ENCODE peak calls at places on chromosomes 6 and 20, in four cellular contexts. U is testis, E is NB4, Q is lower leg skin. F is an unnamed sample.

GRCh38 chr20:537983-538382 is 5.6 kb downstream of the CSNK2A1 start:
- DNase-seq in U (no peak), E (no peak), Q (no peak), F (no peak)

GRCh38 chr20:13017235-13017634 is 8.5 kb downstream of the SPTLC3 start:
- DNase-seq in U (no peak), E (no peak), Q (no peak), F (no peak)

GRCh38 chr6:114157848-114158247 is 185.0 kb downstream of the HS3ST5 start:
- DNase-seq in U (no peak), E (no peak), Q (no peak), F (no peak)

GRCh38 chr6:169508452-169508851 is 193.4 kb downstream of the WDR27 start:
- DNase-seq in U (no peak), E (no peak), Q (no peak), F (no peak)

GRCh38 chr6:5905431-5906339 is 101.0 kb downstream of the NRN1 start:
- DNase-seq in U (peak; percentile 73), E (no peak), Q (peak; percentile 88), F (no peak)

GRCh38 chr6:40542175-40542764 is 44.9 kb downstream of the LRFN2 start:
- DNase-seq in U (no peak), E (no peak), Q (no peak), F (no peak)

GRCh38 chr6:89081129-89081422 is 525 bp downstream of the PNRC1 start:
- DNase-seq in U (no peak), E (no peak), Q (no peak), F (no peak)

GRCh38 chr6:106974337-106974998 is at the start of gene CD24:
- DNase-seq in U (peak; percentile 15), E (peak; percentile 18), Q (no peak), F (peak; percentile 50)

GRCh38 chr6:106097368-106098231 is 11.5 kb downstream of the PRDM1 start:
- DNase-seq in U (peak; percentile 43), E (peak; percentile 77), Q (peak; percentile 49), F (no peak)

GRCh38 chr20:3927486-3928291 is 38.5 kb downstream of the PANK2 start:
- DNase-seq in U (no peak), E (peak; percentile 85), Q (no peak), F (no peak)

GRCh38 chr6:148671085-148671484 is 75.7 kb upstream of the UST start:
- DNase-seq in U (no peak), E (no peak), Q (no peak), F (no peak)
- TF ChIP-seq CTCF in U (no peak), E (no peak), Q (no peak), F (no peak)

GRCh38 chr6:125253881-125254280 is 47.9 kb downstream of the HDDC2 start:
- DNase-seq in U (no peak), E (no peak), Q (no peak), F (no peak)

GRCh38 chr6:125252891-125253290 is 48.9 kb downstream of the HDDC2 start:
- DNase-seq in U (no peak), E (no peak), Q (no peak), F (no peak)

GRCh38 chr6:125255201-125255600 is 46.6 kb downstream of the HDDC2 start:
- DNase-seq in U (no peak), E (no peak), Q (no peak), F (no peak)

GRCh38 chr6:125251516-125252229 is 50.1 kb downstream of the HDDC2 start:
- DNase-seq in U (no peak), E (no peak), Q (no peak), F (no peak)

GRCh38 chr6:125254321-125254720 is 47.4 kb downstream of the HDDC2 start:
- DNase-seq in U (no peak), E (no peak), Q (no peak), F (no peak)
- TF ChIP-seq POLR2A in U (no peak), E (no peak), Q (no peak), F (no peak)

DNA sequence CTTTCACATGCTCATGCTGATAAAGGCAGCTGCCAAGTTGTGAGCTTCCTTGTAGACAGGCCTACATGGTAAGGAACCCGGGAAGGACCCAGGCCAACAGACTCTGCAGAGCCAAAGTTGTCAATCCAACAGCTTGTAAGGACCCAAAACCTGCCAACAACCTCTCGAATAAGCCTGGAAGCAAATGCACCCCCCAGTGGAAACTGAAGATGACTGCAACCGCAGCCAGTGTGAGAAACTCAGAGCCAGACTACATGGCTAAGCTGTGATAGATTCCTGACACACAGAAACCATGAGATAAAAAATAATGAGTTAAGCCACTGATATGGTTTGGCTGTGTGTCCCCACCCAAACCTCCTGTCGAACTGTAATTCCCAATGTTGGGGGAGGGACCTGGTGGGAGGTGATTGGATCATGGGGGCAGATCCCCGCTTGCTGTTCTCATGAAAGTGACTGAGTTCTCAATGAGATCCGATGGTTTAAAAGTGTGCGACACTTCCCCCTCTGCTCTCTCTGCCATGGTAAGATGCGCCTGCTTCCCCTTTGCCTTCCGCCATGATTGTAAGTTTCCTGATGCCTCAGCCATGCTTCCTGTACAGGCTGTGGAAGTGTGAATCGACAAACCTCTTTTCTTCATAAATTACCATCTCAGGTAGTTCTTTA is 18.8 kb upstream of the CLPSL2 start:
- DNase-seq in U (no peak), E (peak; percentile 70), Q (no peak), F (no peak)
- TF ChIP-seq CTCF in U (no peak), E (peak; percentile 75), Q (no peak), F (peak; percentile 3)

GRCh38 chr6:158040051-158040803 is 58.6 kb downstream of the SYNJ2 start:
- DNase-seq in U (no peak), E (peak; percentile 95), Q (no peak), F (no peak)

GRCh38 chr6:158042245-158042798 is 60.7 kb downstream of the SYNJ2 start:
- DNase-seq in U (peak; percentile 75), E (no peak), Q (peak; percentile 62), F (no peak)

GRCh38 chr6:158041788-158042187 is 60.1 kb downstream of the SYNJ2 start:
- DNase-seq in U (no peak), E (no peak), Q (no peak), F (no peak)

GRCh38 chr6:158040804-158041347 is 59.2 kb downstream of the SYNJ2 start:
- DNase-seq in U (no peak), E (no peak), Q (no peak), F (peak; percentile 35)

DNA sequence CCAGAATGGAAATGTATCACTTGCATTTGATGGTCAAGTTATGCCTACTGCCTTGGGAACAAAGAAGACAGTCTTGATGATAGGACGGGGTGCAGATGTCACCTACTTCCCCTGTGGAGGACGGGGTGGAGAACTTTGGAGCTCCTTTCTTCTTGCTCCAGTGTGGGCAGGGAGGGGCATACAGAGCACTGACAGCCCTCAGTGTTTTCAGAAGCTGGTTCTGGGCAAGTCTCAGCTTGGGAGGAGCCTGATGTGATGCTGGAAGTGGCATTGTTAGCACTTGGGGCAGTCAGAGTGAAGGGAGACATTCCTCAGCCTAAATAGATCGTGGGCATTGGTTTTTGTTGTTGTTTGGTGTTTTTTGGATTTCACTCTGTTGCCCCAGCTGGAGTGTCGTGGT is 59.7 kb downstream of the SYNJ2 start:
- DNase-seq in U (no peak), E (no peak), Q (no peak), F (no peak)
- TF ChIP-seq POLR2A in U (no peak), E (no peak), Q (no peak), F (no peak)

GRCh38 chr6:55954436-55954835 is 79.0 kb upstream of the BMP5 start:
- DNase-seq in U (no peak), E (no peak), Q (no peak), F (no peak)

GRCh38 chr6:55955684-55956083 is 80.3 kb upstream of the BMP5 start:
- DNase-seq in U (no peak), E (no peak), Q (no peak), F (no peak)

GRCh38 chr6:55957961-55958422 is 82.6 kb upstream of the BMP5 start:
- DNase-seq in U (no peak), E (no peak), Q (no peak), F (no peak)

GRCh38 chr6:55950071-55950814 is 74.9 kb upstream of the BMP5 start:
- DNase-seq in U (no peak), E (no peak), Q (no peak), F (no peak)

GRCh38 chr6:55953384-55953783 is 78.0 kb upstream of the BMP5 start:
- DNase-seq in U (no peak), E (peak; percentile 36), Q (no peak), F (no peak)
- TF ChIP-seq CTCF in U (no peak), E (no peak), Q (no peak), F (no peak)

GRCh38 chr20:63322146-63322922 is 29.3 kb downstream of the COL20A1 start:
- DNase-seq in U (no peak), E (no peak), Q (no peak), F (no peak)

GRCh38 chr20:63321148-63321831 is 28.3 kb downstream of the COL20A1 start:
- DNase-seq in U (no peak), E (no peak), Q (no peak), F (peak; percentile 39)

GRCh38 chr20:63320041-63320511 is 27.1 kb downstream of the COL20A1 start:
- DNase-seq in U (no peak), E (no peak), Q (no peak), F (no peak)

GRCh38 chr20:63319164-63320040 is 26.4 kb downstream of the COL20A1 start:
- DNase-seq in U (no peak), E (no peak), Q (no peak), F (peak; percentile 19)

DNA sequence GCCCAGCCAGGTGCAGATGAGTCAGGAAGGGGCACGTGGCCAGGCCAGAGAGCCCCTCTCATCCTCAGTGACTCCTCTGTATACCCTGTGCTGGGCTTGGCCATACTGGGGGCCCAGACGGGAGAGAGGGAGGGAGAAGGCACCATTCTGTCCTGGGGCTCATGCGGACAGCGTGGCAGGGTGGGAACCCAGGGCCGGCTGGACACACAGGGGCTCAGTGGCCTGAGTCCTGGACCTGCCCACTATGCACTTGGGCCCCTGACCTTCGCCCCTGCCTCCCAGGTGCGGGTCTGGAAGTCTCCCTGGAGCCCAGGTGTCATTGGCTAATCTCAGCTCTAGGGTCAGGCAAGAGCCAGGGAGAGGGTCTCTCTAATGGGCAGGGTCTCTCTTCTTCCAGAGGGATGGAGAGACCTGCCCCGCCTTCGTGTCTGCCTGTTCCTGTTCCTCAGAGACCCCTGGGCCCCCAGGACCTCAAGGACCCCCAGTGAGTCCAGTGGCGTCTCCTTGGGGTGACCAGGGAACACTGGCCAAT is 27.7 kb downstream of the COL20A1 start:
- DNase-seq in U (no peak), E (no peak), Q (no peak), F (peak; percentile 44)
- TF ChIP-seq POLR2A in U (no peak), E (no peak), Q (no peak), F (no peak)

GRCh38 chr20:57693670-57694329 is 16.0 kb downstream of the PMEPA1 start:
- DNase-seq in U (no peak), E (no peak), Q (no peak), F (no peak)

GRCh38 chr20:57692393-57692792 is 17.4 kb downstream of the PMEPA1 start:
- DNase-seq in U (no peak), E (no peak), Q (no peak), F (no peak)

GRCh38 chr20:57695012-57695411 is 14.8 kb downstream of the PMEPA1 start:
- DNase-seq in U (no peak), E (no peak), Q (no peak), F (no peak)

GRCh38 chr20:57694481-57694880 is 15.3 kb downstream of the PMEPA1 start:
- DNase-seq in U (no peak), E (no peak), Q (no peak), F (no peak)

DNA sequence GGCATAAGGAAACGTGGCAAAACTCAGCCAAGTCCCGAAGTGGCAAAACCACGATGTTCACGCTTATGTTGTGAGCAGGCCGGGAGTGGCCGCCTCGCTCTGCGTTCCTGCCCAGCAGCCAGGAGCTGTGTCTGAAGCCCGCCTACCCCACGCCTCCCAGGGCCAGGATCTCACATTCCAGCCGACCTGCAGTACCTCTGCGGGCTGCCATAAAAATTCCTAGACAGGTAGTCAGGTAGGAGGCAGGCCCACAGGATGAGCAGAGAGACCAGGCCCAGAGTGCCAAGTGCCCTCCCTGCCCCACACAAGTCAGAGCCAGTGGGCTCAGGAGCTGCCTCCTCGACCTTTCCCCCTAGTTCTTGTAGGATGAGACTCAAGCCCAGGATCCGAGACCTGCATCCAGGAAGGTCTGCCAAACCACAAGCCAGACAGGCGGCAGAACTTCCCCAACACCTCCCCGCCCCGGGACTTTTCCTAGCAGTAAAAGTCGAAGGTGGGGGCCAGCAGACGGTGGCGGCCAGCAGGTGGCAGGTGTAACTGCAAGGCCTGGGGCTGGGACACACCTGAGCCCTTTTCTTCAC is 16.7 kb downstream of the PMEPA1 start:
- DNase-seq in U (no peak), E (no peak), Q (no peak), F (no peak)
- TF ChIP-seq CTCF in U (no peak), E (no peak), Q (no peak), F (peak; percentile 17)